ENCODE peak calls at places on chromosomes 4 and X, in eight cellular contexts. V is activated effector memory CD4-positive, alpha-beta T cell treated with anti-CD3 and anti-CD28 coated beads, Interleukin-2, amount 50 U/mL, for 16 hours; T is AG04450; R is PC-9; J is A549; A is fibroblast of lung; Y is osteocyte; O is activated CD4-positive, alpha-beta T cell treated with anti-CD3 and anti-CD28 coated beads, Interleukin-2, amount 10 ng/mL, durations not matched to agents 7 days and 5 days. E is an unnamed sample.

GRCh38 chr4:52873191-52873590 is 11.1 kb downstream of the RASL11B start:
- DNase-seq in V (no peak), T (no peak), R (no peak), J (no peak), A (no peak), Y (no peak), O (no peak), E (peak)

GRCh38 chr4:1380368-1381151 is 25.7 kb downstream of the NKX1-1 start:
- DNase-seq in V (no peak), T (no peak), R (no peak), J (no peak), A (no peak), Y (no peak), O (no peak), E (no peak)

GRCh38 chr4:99947608-99948007 is 1.2 kb upstream of the DNAJB14 start:
- DNase-seq in V (no peak), T (no peak), R (no peak), J (no peak), A (peak), Y (no peak), O (no peak), E (no peak)

GRCh38 chrX:109774706-109775105 is 41.6 kb upstream of the ACSL4 start:
- DNase-seq in V (no peak), T (peak), R (peak), J (peak), A (peak), Y (no peak), O (no peak), E (peak)

GRCh38 chr4:114108869-114109268 is 129.4 kb upstream of the ARSJ start:
- DNase-seq in V (no peak), T (peak), R (no peak), J (no peak), A (peak), Y (no peak), O (no peak), E (no peak)

GRCh38 chr4:40305329-40306193 is 29.6 kb upstream of the CHRNA9 start:
- DNase-seq in V (peak), T (no peak), R (no peak), J (no peak), A (no peak), Y (no peak), O (peak), E (no peak)

GRCh38 chr4:14237911-14238310 is 610.4 kb upstream of the BOD1L1 start:
- DNase-seq in V (no peak), T (no peak), R (no peak), J (no peak), A (peak), Y (no peak), O (no peak), E (no peak)

GRCh38 chr4:104879367-104879766 is 267.3 kb upstream of the TET2 start:
- DNase-seq in V (no peak), T (no peak), R (no peak), J (no peak), A (no peak), Y (no peak), O (no peak), E (no peak)

GRCh38 chr4:40214038-40214437 is 17.2 kb downstream of the RHOH start:
- DNase-seq in V (peak), T (no peak), R (no peak), J (no peak), A (no peak), Y (no peak), O (peak), E (no peak)

GRCh38 chrX:122625239-122625638 is 558.8 kb upstream of the GRIA3 start:
- DNase-seq in V (no peak), T (no peak), R (no peak), J (no peak), A (no peak), Y (no peak), O (no peak), E (no peak)

GRCh38 chrX:39728852-39729587 is 368.7 kb downstream of the BCOR start:
- DNase-seq in V (no peak), T (no peak), R (no peak), J (no peak), A (no peak), Y (no peak), O (no peak), E (no peak)

GRCh38 chr4:3201718-3202702 is 46.9 kb upstream of the MSANTD1 start:
- DNase-seq in V (peak), T (peak), R (no peak), J (no peak), A (peak), Y (no peak), O (peak), E (no peak)

GRCh38 chr4:108954880-108955279 is 192.0 kb upstream of the ETNPPL start:
- DNase-seq in V (no peak), T (no peak), R (peak), J (no peak), A (no peak), Y (no peak), O (no peak), E (no peak)

GRCh38 chr4:55296076-55296475 is 50.0 kb upstream of the SRD5A3 start:
- DNase-seq in V (no peak), T (no peak), R (no peak), J (no peak), A (no peak), Y (no peak), O (no peak), E (no peak)

GRCh38 chr4:83115000-83115399 is 471 bp upstream of the PLAC8 start:
- DNase-seq in V (no peak), T (peak), R (peak), J (no peak), A (peak), Y (no peak), O (no peak), E (peak)

GRCh38 chr4:55675196-55675793 is 39.2 kb upstream of the NMU start:
- DNase-seq in V (no peak), T (no peak), R (no peak), J (no peak), A (no peak), Y (no peak), O (no peak), E (no peak)

GRCh38 chrX:700936-701335 is 70.3 kb downstream of the SHOX start:
- DNase-seq in V (no peak), T (no peak), R (no peak), J (no peak), A (no peak), Y (no peak), O (no peak), E (no peak)

GRCh38 chrX:148976571-148976970 is 476.2 kb downstream of the AFF2 start:
- DNase-seq in V (no peak), T (no peak), R (no peak), J (no peak), A (no peak), Y (no peak), O (no peak), E (no peak)

GRCh38 chr4:18536420-18536819 is 514.9 kb upstream of the LCORL start:
- DNase-seq in V (no peak), T (no peak), R (no peak), J (no peak), A (no peak), Y (no peak), O (no peak), E (no peak)

GRCh38 chr4:135382280-135382679 is 1180.7 kb upstream of the PABPC4L start:
- DNase-seq in V (no peak), T (no peak), R (no peak), J (no peak), A (no peak), Y (no peak), O (no peak), E (no peak)

GRCh38 chrX:68820476-68821110 is 8.2 kb upstream of the EFNB1 start:
- DNase-seq in V (no peak), T (no peak), R (no peak), J (no peak), A (no peak), Y (peak), O (no peak), E (no peak)

GRCh38 chr4:13427599-13428325 is 56.4 kb downstream of the RAB28 start:
- DNase-seq in V (no peak), T (no peak), R (no peak), J (no peak), A (peak), Y (no peak), O (no peak), E (no peak)

GRCh38 chr4:828641-829271 is 2.8 kb upstream of the CPLX1 start:
- DNase-seq in V (peak), T (no peak), R (no peak), J (peak), A (no peak), Y (no peak), O (no peak), E (no peak)

GRCh38 chrX:16160729-16161128 is 6.6 kb upstream of the MAGEB17 start:
- DNase-seq in V (no peak), T (peak), R (peak), J (peak), A (peak), Y (no peak), O (no peak), E (peak)

GRCh38 chr4:1752284-1753041 is 31.1 kb downstream of the TACC3 start:
- DNase-seq in V (peak), T (no peak), R (no peak), J (no peak), A (no peak), Y (no peak), O (peak), E (no peak)

GRCh38 chr4:180350866-180351350 is 1892.3 kb upstream of the TENM3 start:
- DNase-seq in V (no peak), T (no peak), R (no peak), J (no peak), A (peak), Y (no peak), O (no peak), E (no peak)

GRCh38 chr4:138249132-138249531 is 7.0 kb upstream of the SLC7A11 start:
- DNase-seq in V (no peak), T (no peak), R (no peak), J (no peak), A (no peak), Y (no peak), O (no peak), E (no peak)

GRCh38 chr4:108155373-108155772 is 13.4 kb downstream of the LEF1 start:
- DNase-seq in V (no peak), T (no peak), R (no peak), J (no peak), A (peak), Y (no peak), O (no peak), E (no peak)

GRCh38 chrX:57595381-57595811 is 3.6 kb downstream of the ZXDB start:
- DNase-seq in V (no peak), T (peak), R (peak), J (no peak), A (peak), Y (no peak), O (no peak), E (peak)

GRCh38 chrX:100731441-100732281 is at the start of gene SYTL4:
- DNase-seq in V (no peak), T (no peak), R (no peak), J (peak), A (no peak), Y (no peak), O (no peak), E (peak)

GRCh38 chr4:137851435-137851834 is 319.1 kb upstream of the PCDH18 start:
- DNase-seq in V (no peak), T (no peak), R (no peak), J (no peak), A (no peak), Y (no peak), O (no peak), E (no peak)

GRCh38 chrX:110432066-110432465 is 73.4 kb downstream of the RTL9 start:
- DNase-seq in V (no peak), T (no peak), R (no peak), J (no peak), A (no peak), Y (no peak), O (no peak), E (no peak)

GRCh38 chr4:14716622-14717021 is 285.7 kb upstream of the CPEB2 start:
- DNase-seq in V (no peak), T (no peak), R (no peak), J (no peak), A (no peak), Y (no peak), O (no peak), E (no peak)

GRCh38 chr4:126807132-126807531 is 825.6 kb upstream of the INTU start:
- DNase-seq in V (no peak), T (no peak), R (no peak), J (no peak), A (no peak), Y (no peak), O (no peak), E (no peak)

GRCh38 chr4:20428410-20429160 is 176.9 kb downstream of the SLIT2 start:
- DNase-seq in V (no peak), T (no peak), R (no peak), J (no peak), A (peak), Y (no peak), O (no peak), E (no peak)

E was measured in kidney glomerular epithelial cell.